ENCODE peak calls at places on chromosomes 5 and 9, in seven cellular contexts. One of them, this sample, is unnamed.

GRCh38 chr9:95609426-95609825 is 92.7 kb upstream of the PTCH1 start:
- DNase-seq in stimulated activated naive CD8-positive, alpha-beta T cell treated with anti-CD3 and anti-CD28 coated beads, Interleukin-15, amount 100 ng/mL, for 72 hours: no peak
- DNase-seq in globus pallidus: no peak
- DNase-seq in upper lobe of right lung: no peak
- DNase-seq in frontal cortex: no peak
- DNase-seq in activated T-cell treated with anti-CD3 and anti-CD28 coated beads for 48 hours: no peak
- DNase-seq in endothelial cell: no peak
- DNase-seq in this sample: no peak

GRCh38 chr9:81588148-81588874 is 101.0 kb downstream of the TLE1 start:
- DNase-seq in endothelial cell: no peak
- DNase-seq in globus pallidus: no peak
- DNase-seq in upper lobe of right lung: no peak
- DNase-seq in activated T-cell treated with anti-CD3 and anti-CD28 coated beads for 48 hours: no peak
- DNase-seq in stimulated activated naive CD8-positive, alpha-beta T cell treated with anti-CD3 and anti-CD28 coated beads, Interleukin-15, amount 100 ng/mL, for 72 hours: no peak
- DNase-seq in frontal cortex: no peak
- DNase-seq in this sample: no peak

GRCh38 chr5:117736693-117737092 is 1162.1 kb upstream of the SEMA6A start:
- DNase-seq in endothelial cell: no peak
- DNase-seq in upper lobe of right lung: no peak
- DNase-seq in stimulated activated naive CD8-positive, alpha-beta T cell treated with anti-CD3 and anti-CD28 coated beads, Interleukin-15, amount 100 ng/mL, for 72 hours: no peak
- DNase-seq in activated T-cell treated with anti-CD3 and anti-CD28 coated beads for 48 hours: no peak
- DNase-seq in frontal cortex: no peak
- DNase-seq in globus pallidus: no peak
- DNase-seq in this sample: no peak

GRCh38 chr5:162209005-162209605 is 141.5 kb downstream of the GABRG2 start:
- DNase-seq in stimulated activated naive CD8-positive, alpha-beta T cell treated with anti-CD3 and anti-CD28 coated beads, Interleukin-15, amount 100 ng/mL, for 72 hours: peak
- DNase-seq in activated T-cell treated with anti-CD3 and anti-CD28 coated beads for 48 hours: no peak
- DNase-seq in upper lobe of right lung: no peak
- DNase-seq in globus pallidus: peak
- DNase-seq in endothelial cell: peak
- DNase-seq in frontal cortex: peak
- DNase-seq in this sample: no peak

GRCh38 chr9:105064248-105065118 is 136.5 kb upstream of the ABCA1 start:
- DNase-seq in endothelial cell: peak
- DNase-seq in globus pallidus: peak
- DNase-seq in frontal cortex: peak
- DNase-seq in activated T-cell treated with anti-CD3 and anti-CD28 coated beads for 48 hours: no peak
- DNase-seq in stimulated activated naive CD8-positive, alpha-beta T cell treated with anti-CD3 and anti-CD28 coated beads, Interleukin-15, amount 100 ng/mL, for 72 hours: no peak
- DNase-seq in upper lobe of right lung: peak
- DNase-seq in this sample: no peak

GRCh38 chr5:56819027-56819881 is 3.9 kb downstream of the MAP3K1 start:
- DNase-seq in activated T-cell treated with anti-CD3 and anti-CD28 coated beads for 48 hours: no peak
- DNase-seq in endothelial cell: no peak
- DNase-seq in upper lobe of right lung: no peak
- DNase-seq in stimulated activated naive CD8-positive, alpha-beta T cell treated with anti-CD3 and anti-CD28 coated beads, Interleukin-15, amount 100 ng/mL, for 72 hours: no peak
- DNase-seq in globus pallidus: no peak
- DNase-seq in frontal cortex: no peak
- DNase-seq in this sample: no peak

GRCh38 chr5:137880313-137880712 is 8.9 kb upstream of the PKD2L2 start:
- DNase-seq in upper lobe of right lung: no peak
- DNase-seq in stimulated activated naive CD8-positive, alpha-beta T cell treated with anti-CD3 and anti-CD28 coated beads, Interleukin-15, amount 100 ng/mL, for 72 hours: no peak
- DNase-seq in globus pallidus: peak
- DNase-seq in activated T-cell treated with anti-CD3 and anti-CD28 coated beads for 48 hours: no peak
- DNase-seq in frontal cortex: no peak
- DNase-seq in endothelial cell: no peak
- DNase-seq in this sample: no peak

GRCh38 chr9:111622626-111623025 is 8.5 kb upstream of the DNAJC25 start:
- DNase-seq in stimulated activated naive CD8-positive, alpha-beta T cell treated with anti-CD3 and anti-CD28 coated beads, Interleukin-15, amount 100 ng/mL, for 72 hours: no peak
- DNase-seq in frontal cortex: no peak
- DNase-seq in globus pallidus: no peak
- DNase-seq in upper lobe of right lung: peak
- DNase-seq in endothelial cell: no peak
- DNase-seq in activated T-cell treated with anti-CD3 and anti-CD28 coated beads for 48 hours: no peak
- DNase-seq in this sample: no peak

This sample was measured in activated CD4-positive, CD25-positive, alpha-beta regulatory T cell treated with anti-CD3 and anti-CD28 coated beads, Interleukin-2, amount 50 U/mL, for 72 hours.